ENCODE peak calls at places on chromosomes 12 and 14, in nine cellular contexts. C, K, U, J, N, E, F, P and M are unnamed samples.

GRCh38 chr14:50778757-50779483 is 52.0 kb downstream of the NIN start:
- DNase-seq in C (no peak), K (no peak), U (no peak), J (no peak), N (peak; percentile 45), E (no peak), F (no peak), P (no peak), M (no peak)

GRCh38 chr14:64089920-64090319 is 204.3 kb downstream of the ESR2 start:
- DNase-seq in C (no peak), K (peak; percentile 14), U (no peak), J (no peak), N (no peak), E (no peak), F (no peak), P (no peak), M (no peak)

GRCh38 chr12:3933074-3933818 is 60.0 kb upstream of the PARP11 start:
- DNase-seq in C (no peak), K (no peak), U (no peak), J (no peak), N (no peak), E (no peak), F (no peak), P (no peak), M (no peak)

GRCh38 chr12:10097521-10097920 is 1.3 kb downstream of the CLEC1A start:
- DNase-seq in C (no peak), K (no peak), U (no peak), J (no peak), N (no peak), E (no peak), F (no peak), P (no peak), M (no peak)

GRCh38 chr12:1993871-1994371 is 10.3 kb downstream of the DCP1B start:
- DNase-seq in C (no peak), K (no peak), U (peak; percentile 52), J (no peak), N (peak; percentile 47), E (no peak), F (no peak), P (peak; percentile 54), M (no peak)

GRCh38 chr14:76917158-76917596 is 91.0 kb downstream of the LRRC74A start:
- DNase-seq in C (no peak), K (peak; percentile 82), U (peak; percentile 86), J (no peak), N (peak; percentile 86), E (peak; percentile 67), F (no peak), P (peak; percentile 77), M (no peak)

GRCh38 chr14:100303179-100303578 is 3.1 kb downstream of the SLC25A29 start:
- DNase-seq in C (no peak), K (no peak), U (no peak), J (no peak), N (peak; percentile 15), E (no peak), F (no peak), P (peak; percentile 39), M (no peak)

GRCh38 chr12:92408072-92408900 is 262.6 kb upstream of the BTG1 start:
- DNase-seq in C (no peak), K (peak; percentile 12), U (peak; percentile 44), J (no peak), N (peak; percentile 30), E (no peak), F (no peak), P (peak; percentile 53), M (peak; percentile 17)

GRCh38 chr12:132246997-132247717 is 82.2 kb downstream of the GALNT9 start:
- DNase-seq in C (no peak), K (no peak), U (no peak), J (no peak), N (no peak), E (no peak), F (no peak), P (no peak), M (no peak)

GRCh38 chr12:53217049-53217929 is 10.2 kb upstream of the ITGB7 start:
- DNase-seq in C (peak; percentile 77), K (no peak), U (peak; percentile 44), J (no peak), N (peak; percentile 44), E (no peak), F (no peak), P (peak; percentile 88), M (no peak)

GRCh38 chr12:60106207-60106606 is 510.4 kb downstream of the SLC16A7 start:
- DNase-seq in C (no peak), K (no peak), U (peak; percentile 49), J (no peak), N (peak; percentile 53), E (no peak), F (peak; percentile 1), P (no peak), M (no peak)

GRCh38 chr12:46608431-46609280 is 217.1 kb downstream of the SLC38A4 start:
- DNase-seq in C (no peak), K (no peak), U (peak; percentile 23), J (no peak), N (peak; percentile 80), E (no peak), F (no peak), P (no peak), M (no peak)

DNA sequence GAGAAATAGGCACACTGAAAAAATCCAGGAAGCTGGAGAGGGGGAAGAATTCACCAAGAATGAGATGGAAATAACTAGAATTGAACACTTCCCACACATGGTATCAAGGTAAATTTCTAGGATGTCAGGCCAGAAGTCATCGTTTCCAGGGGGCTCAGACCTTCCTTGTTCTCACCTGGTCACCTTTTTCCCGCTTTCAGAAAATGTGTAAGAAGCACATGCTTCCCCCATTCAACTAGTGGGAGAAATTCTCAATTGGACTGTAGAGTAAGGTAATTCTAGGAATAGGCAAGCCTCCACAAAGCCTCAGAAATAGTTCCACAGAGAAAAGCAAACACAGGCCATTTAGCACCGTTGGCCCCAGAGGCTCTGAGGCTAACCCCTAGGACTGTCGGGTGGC is 2.8 kb upstream of the PTMS start:
- DNase-seq in C (no peak), K (no peak), U (no peak), J (no peak), N (no peak), E (no peak), F (no peak), P (no peak), M (no peak)
- H3K4me3 ChIP-seq in C (peak overlapping the region; percentile 75), K (peak overlapping the region; percentile 9), U (peak overlapping the region; percentile 23), J (no peak overlapping the region), N (peak overlapping the region; percentile 44), E (peak overlapping the region; percentile 3), F (peak overlapping the region; percentile 22), P (no peak overlapping the region), M (no peak overlapping the region)

DNA sequence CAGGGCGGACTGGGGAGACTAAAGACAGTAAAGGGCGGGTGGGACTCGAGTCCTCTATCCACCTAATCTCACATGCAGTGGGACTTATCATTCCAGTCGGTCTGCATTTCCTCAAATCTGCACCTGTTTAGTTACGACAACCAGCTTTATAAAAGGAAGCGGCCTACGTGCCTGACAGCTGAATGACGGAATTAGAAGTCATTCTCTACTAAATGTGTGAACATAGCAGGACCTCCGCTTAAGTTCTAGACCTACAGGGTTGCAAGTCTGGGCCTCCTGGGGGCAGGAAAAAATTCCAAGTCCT is 109.8 kb upstream of the EGLN3 start:
- DNase-seq in C (no peak), K (no peak), U (no peak), J (no peak), N (no peak), E (no peak), F (no peak), P (no peak), M (no peak)
- H3K4me3 ChIP-seq in C (peak overlapping the region; percentile 54), K (peak overlapping the region; percentile 66), U (peak overlapping the region; percentile 60), J (peak overlapping the region; percentile 55), N (peak overlapping the region; percentile 66), E (peak overlapping the region; percentile 50), F (peak overlapping the region; percentile 54), P (peak overlapping the region; percentile 49), M (peak overlapping the region; percentile 87)

DNA sequence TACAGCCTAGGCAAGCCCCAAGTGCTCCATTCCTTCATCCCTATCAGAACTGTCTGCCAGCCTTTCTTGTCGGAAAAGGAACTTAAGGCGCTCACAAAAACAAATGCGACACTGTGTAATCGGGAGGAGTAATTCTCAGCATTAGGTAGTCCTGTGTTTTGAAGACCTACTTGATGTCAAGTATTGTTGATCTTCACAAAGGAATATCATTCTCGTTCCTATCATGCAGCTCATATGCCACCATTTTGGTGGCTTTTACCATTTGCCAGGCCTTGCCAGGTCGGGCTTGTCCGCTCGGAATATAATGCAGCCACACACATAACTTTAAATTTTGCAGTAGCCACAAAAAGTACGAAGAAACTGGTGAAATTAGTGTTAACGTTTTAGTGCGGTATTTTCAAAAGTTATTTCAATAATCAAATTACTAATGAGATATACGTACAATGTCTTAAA is 930 bp upstream of the PPP4R3A start:
- DNase-seq in C (no peak), K (no peak), U (no peak), J (no peak), N (peak; percentile 58), E (no peak), F (no peak), P (no peak), M (no peak)
- H3K4me3 ChIP-seq in C (peak overlapping the region; percentile 86), K (peak overlapping the region; percentile 92), U (peak overlapping the region; percentile 69), J (peak overlapping the region; percentile 48), N (peak overlapping the region; percentile 92), E (peak overlapping the region; percentile 86), F (peak overlapping the region; percentile 94), P (peak overlapping the region; percentile 91), M (peak overlapping the region; percentile 96)

GRCh38 chr12:5901416-5901815 is 43.6 kb downstream of the ANO2 start:
- DNase-seq in C (no peak), K (no peak), U (no peak), J (no peak), N (no peak), E (no peak), F (no peak), P (no peak), M (no peak)
- H3K4me3 ChIP-seq in C (no peak overlapping the region), K (no peak overlapping the region), U (no peak overlapping the region), J (no peak overlapping the region), N (no peak overlapping the region), E (no peak overlapping the region), F (no peak overlapping the region), P (no peak overlapping the region), M (no peak overlapping the region)

DNA sequence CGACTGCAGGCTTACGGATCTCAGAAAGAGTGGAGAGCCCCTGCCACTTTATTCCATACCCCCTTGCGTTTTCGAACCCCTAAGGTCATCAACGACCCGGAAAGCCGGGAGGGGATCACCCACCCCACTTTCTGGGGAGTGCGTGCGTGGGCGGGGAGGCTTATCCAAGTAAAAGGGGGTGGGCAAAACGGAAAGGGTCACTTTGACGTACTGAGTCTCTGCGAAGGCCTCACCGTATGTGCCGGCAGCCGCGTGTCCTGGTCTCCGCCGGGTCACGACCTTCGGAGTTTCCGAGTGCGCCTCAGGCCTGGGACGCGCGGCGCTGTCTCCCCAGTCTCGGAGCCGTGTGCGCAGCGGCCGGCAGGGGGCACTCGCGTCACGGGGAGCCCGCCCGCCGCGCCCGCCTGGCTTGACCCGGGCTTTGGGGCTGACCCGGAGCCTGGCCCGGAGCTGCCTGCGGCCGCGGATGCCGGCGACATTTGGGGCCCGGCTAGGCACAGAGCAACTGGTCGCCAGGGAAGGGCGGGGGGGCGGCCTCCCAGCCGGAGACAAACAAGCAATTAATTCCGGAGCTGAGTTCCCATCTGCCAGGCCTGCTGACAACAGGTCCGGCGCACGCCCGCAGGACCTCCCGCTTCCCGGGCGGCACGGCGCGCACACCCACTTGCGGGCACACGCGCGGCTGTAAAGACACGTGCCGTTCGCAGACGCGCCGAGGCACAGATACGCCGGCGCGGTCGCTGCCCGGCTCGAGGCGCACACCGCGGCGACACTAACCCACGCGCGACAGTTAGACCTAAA is 890 bp upstream of the KIF26A start:
- DNase-seq in C (peak; percentile 83), K (no peak), U (peak; percentile 24), J (peak; percentile 27), N (peak; percentile 6), E (peak; percentile 67), F (no peak), P (peak; percentile 74), M (no peak)
- H3K4me3 ChIP-seq in C (peak overlapping the region; percentile 55), K (peak overlapping the region; percentile 9), U (no peak overlapping the region), J (peak overlapping the region; percentile 52), N (no peak overlapping the region), E (peak overlapping the region; percentile 37), F (peak overlapping the region; percentile 38), P (peak overlapping the region; percentile 37), M (peak overlapping the region; percentile 52)